ENCODE peak calls at places on chromosome X, in six cellular contexts. H, E, T, K, G and I are unnamed samples.

GRCh38 chrX:30228526-30228925 is 1.9 kb upstream of the MAGEB3 start:
- DNase-seq in H (no peak), E (no peak), T (no peak), K (no peak), G (no peak), I (no peak)

GRCh38 chrX:107154787-107155620 is 36.4 kb upstream of the RBM41 start:
- DNase-seq in H (no peak), E (no peak), T (peak), K (no peak), G (no peak), I (no peak)

GRCh38 chrX:123859409-123859827 is 435 bp upstream of the XIAP start:
- DNase-seq in H (no peak), E (no peak), T (peak), K (no peak), G (peak), I (no peak)

GRCh38 chrX:70128071-70128470 is 5.2 kb upstream of the IGBP1 start:
- DNase-seq in H (no peak), E (no peak), T (no peak), K (no peak), G (no peak), I (no peak)

GRCh38 chrX:152072236-152072635 is 66.1 kb downstream of the MAGEA10 start:
- DNase-seq in H (no peak), E (no peak), T (peak), K (no peak), G (no peak), I (no peak)

GRCh38 chrX:32842053-32842452 is 369.3 kb downstream of the DMD start:
- DNase-seq in H (no peak), E (no peak), T (no peak), K (no peak), G (no peak), I (no peak)

GRCh38 chrX:114615765-114616164 is 31.9 kb downstream of the HTR2C start:
- DNase-seq in H (no peak), E (no peak), T (no peak), K (no peak), G (no peak), I (no peak)

GRCh38 chrX:33211356-33212254 is at the start of gene DMD:
- DNase-seq in H (peak), E (no peak), T (peak), K (peak), G (no peak), I (peak)

GRCh38 chrX:103464071-103464773 is 55.1 kb downstream of the RAB40A start:
- DNase-seq in H (no peak), E (peak), T (peak), K (no peak), G (no peak), I (no peak)

GRCh38 chrX:153226344-153227190 is 47.5 kb downstream of the MAGEA1 start:
- DNase-seq in H (peak), E (no peak), T (peak), K (no peak), G (no peak), I (no peak)

GRCh38 chrX:119541188-119541587 is 24.0 kb downstream of the STEEP1 start:
- DNase-seq in H (no peak), E (no peak), T (peak), K (no peak), G (no peak), I (no peak)

GRCh38 chrX:124736553-124737240 is 390.3 kb downstream of the SH2D1A start:
- DNase-seq in H (no peak), E (no peak), T (no peak), K (no peak), G (no peak), I (no peak)

GRCh38 chrX:536616-537015 is 94.0 kb upstream of the SHOX start:
- DNase-seq in H (no peak), E (no peak), T (no peak), K (no peak), G (no peak), I (no peak)

GRCh38 chrX:32524385-32524784 is 687.0 kb downstream of the DMD start:
- DNase-seq in H (no peak), E (no peak), T (no peak), K (no peak), G (no peak), I (no peak)

GRCh38 chrX:145843196-145843595 is 25.6 kb downstream of the SLITRK2 start:
- DNase-seq in H (no peak), E (no peak), T (no peak), K (no peak), G (no peak), I (no peak)

GRCh38 chrX:41858161-41858775 is 65.1 kb downstream of the CASK start:
- DNase-seq in H (no peak), E (no peak), T (no peak), K (no peak), G (no peak), I (no peak)

GRCh38 chrX:148133099-148133725 is 152.1 kb downstream of the FMR1NB start:
- DNase-seq in H (no peak), E (peak), T (peak), K (no peak), G (no peak), I (no peak)

GRCh38 chrX:19625612-19626011 is 110.3 kb upstream of the MAP3K15 start:
- DNase-seq in H (no peak), E (no peak), T (peak), K (no peak), G (no peak), I (no peak)

GRCh38 chrX:13734278-13735172 is at the start of the genes OFD1 and TRAPPC2:
- DNase-seq in H (peak), E (peak), T (peak), K (peak), G (peak), I (peak)

GRCh38 chrX:155417769-155418168 is 35.9 kb downstream of the F8A2 start:
- DNase-seq in H (no peak), E (no peak), T (no peak), K (no peak), G (no peak), I (no peak)

GRCh38 chrX:134512566-134512965 is 52.6 kb downstream of the HPRT1 start:
- DNase-seq in H (no peak), E (no peak), T (peak), K (no peak), G (no peak), I (no peak)

GRCh38 chrX:31126205-31126604 is 54.4 kb upstream of the FTHL17 start:
- DNase-seq in H (no peak), E (no peak), T (no peak), K (no peak), G (no peak), I (no peak)

GRCh38 chrX:152912641-152913040 is 14.8 kb downstream of the ZNF185 start:
- DNase-seq in H (no peak), E (no peak), T (no peak), K (no peak), G (no peak), I (no peak)

GRCh38 chrX:119669424-119670037 is 23.4 kb downstream of the SEPTIN6 start:
- DNase-seq in H (no peak), E (no peak), T (no peak), K (no peak), G (no peak), I (no peak)

GRCh38 chrX:1486749-1487361 is 34.1 kb upstream of the ASMTL start:
- DNase-seq in H (no peak), E (no peak), T (no peak), K (no peak), G (no peak), I (peak)

GRCh38 chrX:31228415-31228832 is 156.6 kb upstream of the FTHL17 start:
- DNase-seq in H (peak), E (no peak), T (no peak), K (no peak), G (no peak), I (no peak)

GRCh38 chrX:124015721-124016120 is 54.2 kb downstream of the STAG2 start:
- DNase-seq in H (no peak), E (no peak), T (no peak), K (no peak), G (no peak), I (no peak)

GRCh38 chrX:54397113-54397512 is 39.3 kb upstream of the WNK3 start:
- DNase-seq in H (no peak), E (no peak), T (peak), K (no peak), G (no peak), I (no peak)

GRCh38 chrX:109585488-109585887 is 39.5 kb downstream of the KCNE5 start:
- DNase-seq in H (no peak), E (no peak), T (no peak), K (no peak), G (no peak), I (no peak)

GRCh38 chrX:125407314-125407713 is 87.6 kb downstream of the TEX13C start:
- DNase-seq in H (no peak), E (no peak), T (no peak), K (no peak), G (no peak), I (no peak)

GRCh38 chrX:11908371-11908770 is 150.3 kb downstream of the MSL3 start:
- DNase-seq in H (no peak), E (peak), T (peak), K (no peak), G (peak), I (no peak)

GRCh38 chrX:15781964-15782711 is 8.1 kb upstream of the ZRSR2 start:
- DNase-seq in H (no peak), E (peak), T (no peak), K (no peak), G (peak), I (no peak)

GRCh38 chrX:48595929-48596328 is 1.4 kb upstream of the WDR13 start:
- DNase-seq in H (no peak), E (no peak), T (no peak), K (no peak), G (no peak), I (no peak)

GRCh38 chrX:109684136-109684535 is 48.9 kb downstream of the ACSL4 start:
- DNase-seq in H (no peak), E (no peak), T (peak), K (no peak), G (no peak), I (no peak)

GRCh38 chrX:136067946-136068345 is 79.4 kb upstream of the FHL1 start:
- DNase-seq in H (no peak), E (no peak), T (no peak), K (no peak), G (no peak), I (no peak)

GRCh38 chrX:151153086-151153485 is 23.3 kb upstream of the GPR50 start:
- DNase-seq in H (no peak), E (no peak), T (peak), K (no peak), G (no peak), I (no peak)

DNA sequence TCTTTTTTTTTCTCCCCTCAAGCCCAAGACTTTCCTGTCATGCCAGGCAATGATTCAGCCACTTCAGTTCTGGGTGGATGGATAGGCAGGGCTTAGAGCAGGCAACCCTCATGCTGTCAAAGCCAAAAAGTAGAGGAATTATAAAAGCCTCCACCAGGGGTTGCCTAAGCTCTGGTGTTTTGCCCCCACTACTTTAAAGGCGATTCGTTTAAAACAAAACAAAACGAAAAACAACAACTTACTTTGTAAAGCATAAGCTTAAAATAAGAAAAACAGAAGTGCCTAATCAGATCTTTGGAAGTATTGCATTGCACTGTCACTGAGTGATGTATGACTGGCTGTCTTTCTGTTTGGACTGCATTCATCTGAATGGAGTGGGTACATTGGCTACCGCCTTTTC is 5.3 kb upstream of the IDS start:
- DNase-seq in H (no peak), E (no peak), T (peak), K (no peak), G (no peak), I (no peak)
- TF ChIP-seq CTCF in H (no peak), E (no peak), T (peak), K (no peak), G (no peak), I (no peak)

GRCh38 chrX:39900788-39901170 is 197.0 kb downstream of the BCOR start:
- DNase-seq in H (no peak), E (no peak), T (no peak), K (no peak), G (no peak), I (no peak)

GRCh38 chrX:39897741-39898097 is 200.0 kb downstream of the BCOR start:
- DNase-seq in H (no peak), E (no peak), T (no peak), K (no peak), G (no peak), I (no peak)

GRCh38 chrX:39898147-39898546 is 199.6 kb downstream of the BCOR start:
- DNase-seq in H (no peak), E (no peak), T (peak), K (no peak), G (no peak), I (no peak)

GRCh38 chrX:39899059-39899458 is 198.7 kb downstream of the BCOR start:
- DNase-seq in H (no peak), E (no peak), T (no peak), K (no peak), G (no peak), I (no peak)

DNA sequence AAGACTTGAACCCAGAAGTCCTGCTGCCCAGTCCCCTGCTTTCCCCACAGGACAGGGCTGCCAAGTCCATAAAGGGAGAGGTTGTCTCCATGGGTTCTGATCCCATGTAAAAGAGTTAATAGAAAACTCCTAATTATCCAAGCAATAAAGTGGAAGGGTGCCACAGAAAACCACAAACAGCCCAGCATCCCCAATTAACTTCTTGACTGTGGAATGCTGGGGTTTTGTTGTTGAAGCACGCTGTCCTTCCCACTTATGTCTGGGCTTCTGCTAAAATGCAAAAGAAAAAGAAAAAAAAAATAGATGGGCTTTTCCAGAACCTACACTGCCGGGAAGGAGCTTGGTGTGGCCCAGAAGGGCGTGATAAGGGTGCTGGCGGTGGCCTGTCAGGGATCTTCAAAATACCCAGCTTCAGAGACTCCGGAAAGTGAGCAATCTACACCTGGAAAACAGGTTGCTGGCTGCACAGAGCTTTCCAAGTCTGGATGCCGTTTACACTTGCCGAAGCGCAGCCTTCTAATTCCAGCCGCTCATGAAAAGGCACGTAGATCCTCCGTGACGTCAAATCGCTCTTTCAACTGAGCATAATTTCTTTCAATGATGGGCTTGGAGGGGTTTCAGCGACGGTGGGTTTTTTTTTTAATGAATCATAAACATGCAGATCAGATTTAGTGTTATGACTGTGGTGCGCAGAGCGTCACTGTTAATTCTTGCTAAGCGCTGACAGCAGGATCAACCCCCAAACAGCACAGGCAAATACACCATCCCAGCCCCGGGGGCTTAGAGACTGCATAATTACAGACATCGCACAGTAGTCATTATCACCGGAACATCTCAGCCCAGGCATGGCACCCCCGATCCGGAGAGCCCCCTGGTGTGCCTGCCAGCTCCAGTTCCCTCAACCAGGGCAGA is 197.6 kb downstream of the BCOR start:
- DNase-seq in H (no peak), E (no peak), T (peak), K (no peak), G (no peak), I (no peak)
- TF ChIP-seq CTCF in H (no peak), E (no peak), T (no peak), K (no peak), G (no peak), I (no peak)

DNA sequence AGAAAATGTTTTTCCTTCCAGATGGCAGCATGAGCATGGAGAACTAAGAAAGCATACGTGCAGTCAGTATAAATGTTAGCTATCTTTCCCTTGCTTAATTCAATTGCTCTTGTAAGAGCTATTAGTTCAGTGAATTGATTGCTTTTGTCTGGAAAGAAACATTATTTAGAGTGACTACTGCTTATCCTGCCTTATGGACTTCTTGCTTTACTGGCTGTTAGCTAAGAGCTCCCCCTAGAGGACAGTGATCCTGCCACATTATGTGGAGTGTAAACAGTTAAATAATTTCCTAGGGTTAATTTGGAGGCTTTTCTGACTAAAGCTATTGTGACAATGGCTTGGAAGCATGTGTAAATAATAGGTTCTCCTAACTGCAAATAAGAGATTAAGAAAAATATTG is 1402.4 kb downstream of the FAM133A start:
- DNase-seq in H (no peak), E (no peak), T (peak), K (no peak), G (no peak), I (no peak)
- TF ChIP-seq CTCF in H (no peak), E (no peak), T (peak), K (no peak), G (peak), I (peak)

DNA sequence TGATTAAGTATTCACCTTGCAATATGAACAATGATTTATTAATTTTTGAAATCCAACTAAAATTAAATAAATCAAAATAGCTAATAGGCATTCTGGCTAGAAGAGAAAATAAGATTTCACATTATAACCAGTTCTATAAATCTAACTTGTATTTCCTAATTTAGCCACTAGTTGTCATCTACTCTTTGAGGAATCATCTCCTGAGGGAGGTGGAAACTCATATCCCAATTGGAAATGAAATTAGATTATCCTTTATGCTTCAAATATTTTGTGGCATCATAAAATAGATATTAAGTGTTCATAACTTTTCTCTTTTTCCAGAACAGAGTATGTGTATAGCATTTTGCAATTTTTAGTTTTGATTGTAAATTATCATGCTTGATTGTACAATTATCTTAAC is 558.5 kb upstream of the DIAPH2 start:
- DNase-seq in H (no peak), E (no peak), T (no peak), K (no peak), G (no peak), I (no peak)
- TF ChIP-seq CTCF in H (no peak), E (no peak), T (no peak), K (no peak), G (no peak), I (no peak)

GRCh38 chrX:73400136-73400748 is 46.6 kb upstream of the CDX4 start:
- DNase-seq in H (no peak), E (no peak), T (no peak), K (no peak), G (no peak), I (no peak)
- TF ChIP-seq CTCF in H (no peak), E (no peak), T (no peak), K (no peak), G (no peak), I (no peak)

DNA sequence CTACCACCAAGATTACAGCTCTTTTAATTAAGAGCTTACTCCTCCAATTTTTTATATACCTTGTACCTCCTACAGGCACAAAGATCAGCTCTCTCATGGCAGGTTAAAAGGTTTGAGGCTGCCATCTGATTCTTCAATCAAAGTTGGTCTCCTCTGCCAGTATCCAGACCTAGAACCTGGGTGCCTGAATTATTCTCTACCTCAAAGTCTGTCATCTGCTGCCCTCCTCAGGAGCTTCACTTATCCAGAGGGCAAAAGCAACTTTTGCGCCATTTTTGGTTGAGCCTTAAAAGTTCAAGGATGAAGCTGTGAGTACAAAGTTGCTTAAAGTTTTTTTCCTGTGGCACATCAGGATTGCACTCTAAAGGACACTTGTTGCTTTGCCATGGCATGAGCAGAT is 343.7 kb upstream of the PPP1R2C start:
- DNase-seq in H (no peak), E (no peak), T (peak), K (no peak), G (no peak), I (no peak)
- TF ChIP-seq CTCF in H (no peak), E (no peak), T (peak), K (no peak), G (peak), I (no peak)

DNA sequence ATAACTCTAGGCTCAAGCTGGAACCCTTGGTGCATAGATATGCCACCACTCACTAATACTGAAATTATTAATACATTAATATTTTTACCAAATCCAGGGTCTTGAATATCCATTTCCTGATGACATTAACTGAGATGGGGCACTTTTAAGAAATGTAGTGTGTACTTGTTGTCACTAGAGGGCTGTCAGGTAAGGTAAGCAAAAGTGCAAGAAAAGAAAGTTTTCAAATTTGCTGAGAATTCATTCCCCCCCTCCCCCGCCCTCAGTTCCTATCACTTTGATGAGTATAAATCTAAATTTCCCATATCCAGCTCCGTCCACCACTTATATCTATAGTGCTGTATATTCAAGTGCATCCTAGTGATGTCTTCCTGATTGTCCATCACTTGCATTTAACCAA is 20.5 kb upstream of the WDR44 start:
- DNase-seq in H (no peak), E (no peak), T (peak), K (no peak), G (no peak), I (no peak)
- TF ChIP-seq CTCF in H (no peak), E (peak), T (peak), K (no peak), G (peak), I (peak)

GRCh38 chrX:131895807-131896206 is 127.3 kb upstream of the STK26 start:
- DNase-seq in H (no peak), E (no peak), T (no peak), K (no peak), G (no peak), I (no peak)
- TF ChIP-seq CTCF in H (no peak), E (no peak), T (peak), K (no peak), G (no peak), I (no peak)